ENCODE peak calls at places on chromosomes 2 and 18, in eight cellular contexts. Z is cardiac muscle cell, S is endothelial cell of umbilical vein, W is cardiac fibroblast, E is left lung, R is psoas muscle, C is A549, B is IMR-90. I is an unnamed sample.

GRCh38 chr2:140586379-140586778 is 1544.4 kb downstream of the LRP1B start:
- DNase-seq in Z (peak), C (peak), S (peak), E (no peak), W (peak), B (peak), R (no peak), I (peak)

GRCh38 chr2:69375494-69376353 is 11.3 kb downstream of the GFPT1 start:
- DNase-seq in W (peak), Z (peak), C (no peak), E (no peak), R (no peak), S (peak), B (peak), I (peak)

GRCh38 chr2:209121691-209122090 is 302.2 kb upstream of the MAP2 start:
- DNase-seq in W (no peak), E (no peak), R (no peak), C (no peak), B (no peak), Z (no peak), S (no peak), I (no peak)

GRCh38 chr2:186036862-186037449 is 298.4 kb downstream of the FSIP2 start:
- DNase-seq in W (no peak), E (no peak), S (no peak), B (no peak), Z (no peak), C (no peak), R (no peak), I (no peak)

GRCh38 chr2:210955591-210955990 is 399.2 kb downstream of the CPS1 start:
- DNase-seq in W (peak), E (no peak), R (no peak), C (no peak), B (peak), Z (peak), S (peak), I (peak)

GRCh38 chr2:84971799-84972790 is 1.1 kb downstream of the KCMF1 start:
- DNase-seq in S (peak), E (peak), W (peak), B (peak), Z (peak), C (no peak), R (peak), I (peak)

GRCh38 chr18:58344080-58344670 is 284.7 kb downstream of the ALPK2 start:
- DNase-seq in S (no peak), W (no peak), E (no peak), Z (no peak), C (no peak), B (no peak), R (no peak), I (no peak)

GRCh38 chr2:38733300-38733971 is 17.7 kb downstream of the SRSF7 start:
- DNase-seq in S (no peak), Z (no peak), C (no peak), R (no peak), B (no peak), E (no peak), W (no peak), I (no peak)

GRCh38 chr2:234632527-234633391 is 135.9 kb upstream of the ARL4C start:
- DNase-seq in W (peak), E (no peak), S (no peak), C (no peak), Z (peak), B (peak), R (no peak), I (peak)

GRCh38 chr2:203713381-203713780 is 6.9 kb downstream of the CD28 start:
- DNase-seq in S (no peak), B (no peak), C (no peak), Z (no peak), W (no peak), R (no peak), E (no peak), I (no peak)

GRCh38 chr2:188976545-188977268 is 2.5 kb downstream of the COL3A1 start:
- DNase-seq in R (no peak), B (peak), Z (peak), S (peak), E (no peak), C (no peak), W (peak), I (peak)

GRCh38 chr18:7633171-7633570 is 66.1 kb downstream of the PTPRM start:
- DNase-seq in S (no peak), W (no peak), B (no peak), Z (no peak), E (no peak), R (no peak), C (no peak), I (peak)

GRCh38 chr2:159119652-159120257 is 151.3 kb downstream of the TANC1 start:
- DNase-seq in S (no peak), W (peak), Z (no peak), B (peak), E (no peak), R (no peak), C (no peak), I (no peak)

GRCh38 chr2:217851191-217852020 is 151.4 kb downstream of the TNS1 start:
- DNase-seq in B (peak), R (peak), W (peak), E (no peak), C (no peak), S (peak), Z (peak), I (peak)

GRCh38 chr18:61833387-61833786 is 59.4 kb downstream of the RNF152 start:
- DNase-seq in E (no peak), S (peak), W (peak), R (no peak), B (peak), C (no peak), Z (peak), I (peak)

GRCh38 chr2:40348665-40349064 is 103.2 kb downstream of the SLC8A1 start:
- DNase-seq in Z (peak), E (no peak), W (peak), B (peak), C (no peak), S (no peak), R (no peak), I (no peak)

GRCh38 chr2:160484859-160485520 is 8.6 kb downstream of the RBMS1 start:
- DNase-seq in S (no peak), Z (no peak), W (no peak), C (no peak), B (no peak), R (no peak), E (no peak), I (no peak)

GRCh38 chr18:60649816-60650215 is 277.2 kb upstream of the MC4R start:
- DNase-seq in Z (no peak), R (no peak), S (no peak), W (no peak), C (no peak), E (no peak), B (no peak), I (no peak)

GRCh38 chr2:200762127-200762526 is 49.6 kb upstream of the BZW1 start:
- DNase-seq in E (no peak), R (no peak), B (no peak), Z (no peak), C (no peak), W (no peak), S (no peak), I (no peak)

GRCh38 chr2:10385501-10385900 is 62.6 kb downstream of the ODC1 start:
- DNase-seq in C (no peak), Z (no peak), S (no peak), R (no peak), E (no peak), B (no peak), W (no peak), I (no peak)

GRCh38 chr2:148814143-148814852 is 60.7 kb upstream of the KIF5C start:
- DNase-seq in R (no peak), B (peak), E (no peak), W (peak), C (no peak), Z (peak), S (peak), I (peak)

GRCh38 chr18:21843340-21843739 is 102.7 kb downstream of the MIB1 start:
- DNase-seq in B (no peak), C (no peak), R (no peak), W (no peak), E (no peak), S (no peak), Z (no peak), I (no peak)

GRCh38 chr18:30280861-30281470 is 761.6 kb downstream of the DSC3 start:
- DNase-seq in E (no peak), W (peak), C (no peak), S (peak), R (no peak), B (peak), Z (peak), I (peak)

GRCh38 chr2:119512946-119513345 is 11.3 kb downstream of the SCTR start:
- DNase-seq in S (no peak), W (no peak), Z (no peak), B (no peak), E (no peak), R (no peak), C (no peak), I (no peak)

GRCh38 chr18:69217271-69217670 is 183.4 kb upstream of the DOK6 start:
- DNase-seq in E (no peak), W (no peak), R (no peak), B (no peak), C (no peak), Z (no peak), S (no peak), I (no peak)

GRCh38 chr18:12013186-12013916 is 32.0 kb downstream of the IMPA2 start:
- DNase-seq in S (no peak), Z (no peak), R (no peak), C (no peak), W (no peak), B (no peak), E (no peak), I (no peak)

GRCh38 chr2:3421541-3421940 is 42.0 kb downstream of the TRAPPC12 start:
- DNase-seq in W (no peak), R (no peak), B (no peak), S (no peak), Z (no peak), E (no peak), C (no peak), I (no peak)

GRCh38 chr18:76564117-76564516 is 69.1 kb upstream of the ZNF516 start:
- DNase-seq in S (no peak), C (no peak), Z (no peak), R (no peak), B (peak), W (no peak), E (no peak), I (peak)

GRCh38 chr18:56257215-56257614 is 381.2 kb downstream of the TXNL1 start:
- DNase-seq in S (peak), E (no peak), B (peak), R (no peak), W (peak), Z (peak), C (no peak), I (peak)

GRCh38 chr2:79723830-79724229 is 211.0 kb downstream of the CTNNA2 start:
- DNase-seq in Z (no peak), W (peak), S (no peak), C (peak), B (peak), E (no peak), R (no peak), I (peak)

GRCh38 chr2:238854246-238854645 is 6.4 kb downstream of the TWIST2 start:
- DNase-seq in W (no peak), R (no peak), Z (no peak), B (no peak), S (no peak), E (no peak), C (no peak), I (peak)

GRCh38 chr2:190947711-190948251 is 66.2 kb downstream of the STAT1 start:
- DNase-seq in W (peak), R (no peak), E (no peak), C (peak), S (peak), Z (peak), B (peak), I (peak)

GRCh38 chr18:45621068-45621511 is 5.8 kb downstream of the SLC14A2 start:
- DNase-seq in B (peak), Z (peak), E (no peak), C (peak), S (peak), W (peak), R (peak), I (peak)

GRCh38 chr2:154912215-154912614 is 213.7 kb downstream of the KCNJ3 start:
- DNase-seq in E (no peak), S (no peak), R (no peak), W (no peak), B (no peak), C (no peak), Z (no peak), I (no peak)

GRCh38 chr2:1588994-1589611 is 155.2 kb downstream of the PXDN start:
- DNase-seq in S (no peak), W (peak), R (no peak), E (peak), Z (peak), C (no peak), B (peak), I (no peak)
- TF ChIP-seq CTCF in S (peak), W (no peak), R (no peak), E (no peak), Z (no peak), C (no peak), B (peak), I (no peak)

GRCh38 chr18:73879328-73879727 is 268.3 kb downstream of the FBXO15 start:
- DNase-seq in B (peak), Z (no peak), C (no peak), R (no peak), E (no peak), W (peak), S (no peak), I (no peak)
- H3K4me3 ChIP-seq in B (no peak), Z (no peak), C (no peak), R (no peak), E (no peak), W (no peak), S (no peak), I (no peak)

GRCh38 chr2:237790353-237790752 is 8.2 kb upstream of the RBM44 start:
- DNase-seq in B (peak), R (no peak), C (no peak), S (peak), W (no peak), Z (peak), E (no peak), I (peak)

GRCh38 chr2:237797253-237797652 is 1.3 kb upstream of the RBM44 start:
- DNase-seq in Z (no peak), E (no peak), S (no peak), W (no peak), R (no peak), C (no peak), B (no peak), I (no peak)

GRCh38 chr2:237786936-237787335 is 11.6 kb upstream of the RBM44 start:
- DNase-seq in B (no peak), E (no peak), W (no peak), C (no peak), R (no peak), S (no peak), Z (peak), I (no peak)

DNA sequence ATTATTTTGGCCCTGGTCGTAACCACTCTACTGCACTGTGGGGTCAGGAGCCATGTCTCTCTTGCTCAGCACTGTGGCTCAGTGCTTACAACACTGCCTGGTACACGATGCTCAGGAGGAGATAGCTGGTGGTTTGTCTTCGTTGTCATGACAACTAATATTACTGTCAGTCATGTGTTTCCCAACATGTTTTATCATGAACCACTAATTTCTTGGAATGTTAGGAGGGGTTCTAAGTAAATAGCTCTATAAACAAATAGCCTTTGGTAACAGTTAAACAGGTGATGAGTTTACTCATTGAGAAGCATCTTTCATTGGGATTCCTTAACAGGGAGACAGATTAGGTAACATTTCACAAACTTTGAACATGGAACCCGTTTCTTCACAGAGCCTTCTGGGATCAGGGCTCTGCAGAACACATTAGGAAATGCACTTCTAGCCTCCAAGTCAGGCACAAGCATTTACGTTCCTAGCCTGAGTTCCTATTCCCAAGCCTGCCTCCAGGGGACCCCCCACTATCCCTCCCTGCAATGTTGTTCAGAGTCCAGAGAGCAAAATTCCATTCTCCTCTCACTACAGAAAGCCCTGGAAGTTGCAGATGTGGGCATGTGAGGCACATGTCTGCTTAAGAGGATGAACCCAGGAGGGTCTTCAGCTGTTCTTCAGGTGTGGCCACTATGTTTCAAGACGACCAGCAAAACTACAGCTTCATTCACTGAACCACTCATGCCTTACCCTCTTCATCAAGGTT is 6.4 kb upstream of the RBM44 start:
- DNase-seq in R (no peak), B (peak), Z (peak), E (no peak), W (peak), S (no peak), C (no peak), I (peak)
- TF ChIP-seq CTCF in R (no peak), B (peak), Z (peak), E (no peak), W (peak), S (no peak), C (no peak), I (peak)

GRCh38 chr2:54692556-54692955 is 30.9 kb upstream of the EML6 start:
- DNase-seq in W (no peak), Z (no peak), E (no peak), C (no peak), R (no peak), S (no peak), B (no peak), I (no peak)
- H3K4me3 ChIP-seq in W (no peak), Z (no peak), E (no peak), C (no peak), R (no peak), S (no peak), B (no peak), I (no peak)

GRCh38 chr2:152335851-152336102 is 803 bp downstream of the FMNL2 start:
- DNase-seq in E (no peak), B (no peak), Z (no peak), R (no peak), S (no peak), W (no peak), C (no peak), I (no peak)

GRCh38 chr2:152334701-152335015 is 316 bp upstream of the FMNL2 start:
- DNase-seq in S (no peak), R (no peak), C (no peak), Z (no peak), E (no peak), W (no peak), B (no peak), I (no peak)

GRCh38 chr2:152336854-152337510 is 2.0 kb downstream of the FMNL2 start:
- DNase-seq in B (peak), W (peak), C (no peak), R (peak), Z (peak), S (no peak), E (no peak), I (peak)

GRCh38 chr2:152336103-152336853 is 1.3 kb downstream of the FMNL2 start:
- DNase-seq in C (peak), B (peak), R (peak), S (peak), E (peak), W (peak), Z (peak), I (peak)

GRCh38 chr2:152335016-152335850 is at the start of gene FMNL2:
- DNase-seq in Z (peak), B (peak), E (peak), R (peak), W (peak), C (peak), S (peak), I (peak)
- TF ChIP-seq CTCF in Z (no peak), B (no peak), E (no peak), R (no peak), W (no peak), C (no peak), S (no peak), I (no peak)

I was measured in fibroblast of the aortic adventitia.